ENCODE peak calls at places on chromosomes 7 and 10, in five cellular contexts. F is gastrocnemius medialis; W is GM20000; Q is psoas muscle; D is activated CD8-positive, alpha-beta T cell treated with anti-CD3 and anti-CD28 coated beads for 36 hours. N is an unnamed sample.

GRCh38 chr7:130733866-130734524 is at the start of gene KLF14:
- DNase-seq in F (no peak), W (peak; percentile 82), Q (peak; percentile 37), D (peak; percentile 46), N (no peak)

GRCh38 chr7:90298145-90299038 is 22.7 kb downstream of the FAM237B start:
- DNase-seq in F (no peak), W (peak; percentile 40), Q (no peak), D (no peak), N (no peak)

GRCh38 chr10:99467236-99467999 is 37.0 kb upstream of the GOT1 start:
- DNase-seq in F (no peak), W (no peak), Q (no peak), D (no peak), N (no peak)

GRCh38 chr10:11147723-11148122 is 130.1 kb downstream of the CELF2 start:
- DNase-seq in F (no peak), W (no peak), Q (no peak), D (peak; percentile 52), N (no peak)

GRCh38 chr10:70981936-70982335 is 93.6 kb upstream of the PCBD1 start:
- DNase-seq in F (no peak), W (no peak), Q (no peak), D (no peak), N (no peak)

GRCh38 chr7:151248191-151249033 is at the start of gene SMARCD3:
- DNase-seq in F (no peak), W (peak; percentile 60), Q (peak; percentile 69), D (no peak), N (no peak)

GRCh38 chr10:70458329-70459060 is 17.0 kb upstream of the NODAL start:
- DNase-seq in F (peak; percentile 44), W (no peak), Q (peak; percentile 86), D (peak; percentile 72), N (no peak)

GRCh38 chr7:123191132-123191531 is 8.6 kb downstream of the SLC13A1 start:
- DNase-seq in F (no peak), W (no peak), Q (no peak), D (no peak), N (no peak)

GRCh38 chr7:97390915-97391593 is 273.6 kb downstream of the SDHAF3 start:
- DNase-seq in F (no peak), W (no peak), Q (no peak), D (no peak), N (no peak)

N was measured in GM12864.